ENCODE peak calls at places on chromosomes 6 and 20, in four cellular contexts. H is endothelial cell, I is NCI-H524 treated with DMSO at 0.1 percent for 48 hours, G is SIG-M5. B is an unnamed sample.

GRCh38 chr6:157714153-157714490 is 108.9 kb upstream of the SNX9 start:
- DNase-seq in I (no peak), G (no peak), H (no peak), B (no peak)

GRCh38 chr6:134374486-134374885 is 56.6 kb upstream of the SGK1 start:
- DNase-seq in I (no peak), H (no peak), G (no peak), B (no peak)

GRCh38 chr6:11433860-11434259 is 103.7 kb upstream of the TMEM170B start:
- DNase-seq in H (no peak), G (no peak), I (no peak), B (no peak)

GRCh38 chr6:33428219-33428890 is 8.5 kb downstream of the SYNGAP1 start:
- DNase-seq in I (no peak), G (no peak), H (peak; percentile 51), B (peak; percentile 74)

GRCh38 chr6:125812394-125813231 is 21.9 kb downstream of the NCOA7 start:
- DNase-seq in H (no peak), I (no peak), G (no peak), B (no peak)

GRCh38 chr20:59777814-59778575 is 155.4 kb downstream of the SYCP2 start:
- DNase-seq in G (no peak), I (no peak), H (no peak), B (peak; percentile 40)

GRCh38 chr6:148799647-148800046 is 52.8 kb downstream of the UST start:
- DNase-seq in G (no peak), H (no peak), I (no peak), B (no peak)

GRCh38 chr6:7414811-7415210 is 25.2 kb downstream of the RIOK1 start:
- DNase-seq in H (no peak), I (no peak), G (no peak), B (peak; percentile 86)

GRCh38 chr6:90758741-90759140 is 171.9 kb upstream of the MAP3K7 start:
- DNase-seq in I (no peak), G (no peak), H (no peak), B (no peak)

GRCh38 chr6:168616807-168617756 is 176.1 kb downstream of the SMOC2 start:
- DNase-seq in I (no peak), H (no peak), G (no peak), B (peak; percentile 59)

B was measured in Caco-2.